ENCODE peak calls at places on chromosomes 2 and 18, in nine cellular contexts. One of them, this sample, is unnamed.

GRCh38 chr2:126880825-126881224 is 17.9 kb upstream of the TEX51 start:
- DNase-seq in neural progenitor cell: no peak
- DNase-seq in A549: no peak
- DNase-seq in K562: no peak
- DNase-seq in WERI-Rb-1: no peak
- DNase-seq in left ventricle myocardium inferior: no peak
- DNase-seq in H9: no peak
- DNase-seq in GM23248: no peak
- DNase-seq in aorta: no peak
- DNase-seq in this sample: no peak

GRCh38 chr2:55160422-55160821 is 71.7 kb downstream of the CLHC1 start:
- DNase-seq in neural progenitor cell: no peak
- DNase-seq in A549: no peak
- DNase-seq in K562: no peak
- DNase-seq in WERI-Rb-1: no peak
- DNase-seq in left ventricle myocardium inferior: no peak
- DNase-seq in H9: no peak
- DNase-seq in GM23248: no peak
- DNase-seq in aorta: no peak
- DNase-seq in this sample: no peak

GRCh38 chr18:55779461-55779710 is 191.4 kb upstream of the TCF4 start:
- DNase-seq in neural progenitor cell: no peak
- DNase-seq in A549: no peak
- DNase-seq in K562: no peak
- DNase-seq in WERI-Rb-1: no peak
- DNase-seq in left ventricle myocardium inferior: peak
- DNase-seq in H9: no peak
- DNase-seq in GM23248: peak
- DNase-seq in aorta: no peak
- DNase-seq in this sample: no peak

GRCh38 chr2:20977497-20977896 is 66.4 kb downstream of the APOB start:
- DNase-seq in neural progenitor cell: no peak
- DNase-seq in A549: no peak
- DNase-seq in K562: no peak
- DNase-seq in WERI-Rb-1: no peak
- DNase-seq in left ventricle myocardium inferior: no peak
- DNase-seq in H9: no peak
- DNase-seq in GM23248: no peak
- DNase-seq in aorta: no peak
- DNase-seq in this sample: no peak

GRCh38 chr2:210540471-210541257 is 15.7 kb upstream of the CPS1 start:
- DNase-seq in neural progenitor cell: no peak
- DNase-seq in A549: no peak
- DNase-seq in K562: no peak
- DNase-seq in WERI-Rb-1: no peak
- DNase-seq in left ventricle myocardium inferior: no peak
- DNase-seq in H9: no peak
- DNase-seq in GM23248: peak
- DNase-seq in aorta: no peak
- DNase-seq in this sample: no peak

GRCh38 chr2:238945433-238946150 is 97.7 kb downstream of the TWIST2 start:
- DNase-seq in neural progenitor cell: peak
- DNase-seq in A549: peak
- DNase-seq in K562: peak
- DNase-seq in WERI-Rb-1: no peak
- DNase-seq in left ventricle myocardium inferior: peak
- DNase-seq in H9: peak
- DNase-seq in GM23248: peak
- DNase-seq in aorta: peak
- DNase-seq in this sample: no peak

GRCh38 chr2:133633851-133634250 is 65.6 kb upstream of the NCKAP5 start:
- DNase-seq in neural progenitor cell: no peak
- DNase-seq in A549: no peak
- DNase-seq in K562: no peak
- DNase-seq in WERI-Rb-1: no peak
- DNase-seq in left ventricle myocardium inferior: no peak
- DNase-seq in H9: no peak
- DNase-seq in GM23248: peak
- DNase-seq in aorta: no peak
- DNase-seq in this sample: no peak

GRCh38 chr18:48951448-48952286 is 902 bp upstream of the SMAD7 start:
- DNase-seq in neural progenitor cell: peak
- DNase-seq in A549: peak
- DNase-seq in K562: peak
- DNase-seq in WERI-Rb-1: peak
- DNase-seq in left ventricle myocardium inferior: peak
- DNase-seq in H9: peak
- DNase-seq in GM23248: peak
- DNase-seq in aorta: peak
- DNase-seq in this sample: peak

GRCh38 chr2:108564510-108564909 is 30.2 kb downstream of the LIMS1 start:
- DNase-seq in neural progenitor cell: no peak
- DNase-seq in A549: no peak
- DNase-seq in K562: no peak
- DNase-seq in WERI-Rb-1: no peak
- DNase-seq in left ventricle myocardium inferior: no peak
- DNase-seq in H9: no peak
- DNase-seq in GM23248: no peak
- DNase-seq in aorta: no peak
- DNase-seq in this sample: no peak

GRCh38 chr2:234288974-234289455 is 207.9 kb downstream of the ARL4C start:
- DNase-seq in neural progenitor cell: peak
- DNase-seq in A549: peak
- DNase-seq in K562: peak
- DNase-seq in WERI-Rb-1: peak
- DNase-seq in left ventricle myocardium inferior: peak
- DNase-seq in H9: peak
- DNase-seq in GM23248: peak
- DNase-seq in aorta: peak
- DNase-seq in this sample: peak

GRCh38 chr2:232387451-232388171 is 9.1 kb downstream of the ALPP start:
- DNase-seq in neural progenitor cell: no peak
- DNase-seq in A549: no peak
- DNase-seq in K562: no peak
- DNase-seq in WERI-Rb-1: no peak
- DNase-seq in left ventricle myocardium inferior: no peak
- DNase-seq in H9: peak
- DNase-seq in GM23248: peak
- DNase-seq in aorta: peak
- DNase-seq in this sample: no peak

GRCh38 chr2:39604875-39605274 is 60.8 kb upstream of the TMEM178A start:
- DNase-seq in neural progenitor cell: no peak
- DNase-seq in A549: no peak
- DNase-seq in K562: no peak
- DNase-seq in WERI-Rb-1: no peak
- DNase-seq in left ventricle myocardium inferior: no peak
- DNase-seq in H9: no peak
- DNase-seq in GM23248: no peak
- DNase-seq in aorta: no peak
- DNase-seq in this sample: no peak

GRCh38 chr18:31835528-31836138 is 75.0 kb upstream of the SLC25A52 start:
- DNase-seq in neural progenitor cell: no peak
- DNase-seq in A549: no peak
- DNase-seq in K562: no peak
- DNase-seq in WERI-Rb-1: no peak
- DNase-seq in left ventricle myocardium inferior: no peak
- DNase-seq in H9: no peak
- DNase-seq in GM23248: peak
- DNase-seq in aorta: no peak
- DNase-seq in this sample: no peak

GRCh38 chr2:31483246-31483645 is 68.7 kb upstream of the XDH start:
- DNase-seq in neural progenitor cell: no peak
- DNase-seq in A549: no peak
- DNase-seq in K562: no peak
- DNase-seq in WERI-Rb-1: no peak
- DNase-seq in left ventricle myocardium inferior: no peak
- DNase-seq in H9: no peak
- DNase-seq in GM23248: no peak
- DNase-seq in aorta: no peak
- DNase-seq in this sample: no peak

GRCh38 chr2:226740039-226740648 is 59.5 kb downstream of the IRS1 start:
- DNase-seq in neural progenitor cell: no peak
- DNase-seq in A549: no peak
- DNase-seq in K562: no peak
- DNase-seq in WERI-Rb-1: no peak
- DNase-seq in left ventricle myocardium inferior: no peak
- DNase-seq in H9: no peak
- DNase-seq in GM23248: no peak
- DNase-seq in aorta: no peak
- DNase-seq in this sample: no peak
- H3K27ac ChIP-seq in neural progenitor cell: no peak
- H3K27ac ChIP-seq in A549: no peak
- H3K27ac ChIP-seq in K562: no peak
- H3K27ac ChIP-seq in WERI-Rb-1: no peak
- H3K27ac ChIP-seq in left ventricle myocardium inferior: peak
- H3K27ac ChIP-seq in H9: no peak
- H3K27ac ChIP-seq in GM23248: no peak
- H3K27ac ChIP-seq in aorta: no peak
- H3K27ac ChIP-seq in this sample: no peak

DNA sequence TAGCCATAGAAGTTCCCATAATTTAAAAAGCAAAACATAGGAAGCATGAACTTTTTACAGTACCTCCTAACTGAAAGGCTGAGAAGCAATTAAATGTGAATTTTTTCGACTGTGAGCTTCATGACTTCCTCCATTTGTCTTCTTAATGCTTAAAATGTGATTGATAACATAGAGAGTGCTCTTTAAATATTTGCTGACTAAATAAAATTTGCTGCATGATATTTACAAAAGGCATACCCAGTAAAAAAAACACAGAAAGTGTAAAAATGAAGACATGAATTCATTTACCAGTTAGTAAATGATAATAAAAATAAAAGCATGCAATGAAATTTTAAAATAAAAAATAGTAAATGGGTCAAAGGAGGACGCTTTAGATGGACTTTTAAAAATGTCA is 21.9 kb downstream of the STAT4 start:
- DNase-seq in neural progenitor cell: no peak
- DNase-seq in A549: no peak
- DNase-seq in K562: no peak
- DNase-seq in WERI-Rb-1: no peak
- DNase-seq in left ventricle myocardium inferior: no peak
- DNase-seq in H9: no peak
- DNase-seq in GM23248: no peak
- DNase-seq in aorta: no peak
- DNase-seq in this sample: no peak
- H3K27ac ChIP-seq in neural progenitor cell: no peak
- H3K27ac ChIP-seq in A549: no peak
- H3K27ac ChIP-seq in K562: no peak
- H3K27ac ChIP-seq in WERI-Rb-1: no peak
- H3K27ac ChIP-seq in left ventricle myocardium inferior: no peak
- H3K27ac ChIP-seq in H9: no peak
- H3K27ac ChIP-seq in GM23248: no peak
- H3K27ac ChIP-seq in aorta: no peak
- H3K27ac ChIP-seq in this sample: no peak

GRCh38 chr2:12686708-12687107 is 30.0 kb upstream of the TRIB2 start:
- DNase-seq in neural progenitor cell: no peak
- DNase-seq in A549: no peak
- DNase-seq in K562: no peak
- DNase-seq in WERI-Rb-1: no peak
- DNase-seq in left ventricle myocardium inferior: no peak
- DNase-seq in H9: no peak
- DNase-seq in GM23248: peak
- DNase-seq in aorta: no peak
- DNase-seq in this sample: no peak
- H3K27ac ChIP-seq in neural progenitor cell: no peak
- H3K27ac ChIP-seq in A549: no peak
- H3K27ac ChIP-seq in K562: no peak
- H3K27ac ChIP-seq in WERI-Rb-1: peak
- H3K27ac ChIP-seq in left ventricle myocardium inferior: peak
- H3K27ac ChIP-seq in H9: no peak
- H3K27ac ChIP-seq in GM23248: no peak
- H3K27ac ChIP-seq in aorta: no peak
- H3K27ac ChIP-seq in this sample: no peak

DNA sequence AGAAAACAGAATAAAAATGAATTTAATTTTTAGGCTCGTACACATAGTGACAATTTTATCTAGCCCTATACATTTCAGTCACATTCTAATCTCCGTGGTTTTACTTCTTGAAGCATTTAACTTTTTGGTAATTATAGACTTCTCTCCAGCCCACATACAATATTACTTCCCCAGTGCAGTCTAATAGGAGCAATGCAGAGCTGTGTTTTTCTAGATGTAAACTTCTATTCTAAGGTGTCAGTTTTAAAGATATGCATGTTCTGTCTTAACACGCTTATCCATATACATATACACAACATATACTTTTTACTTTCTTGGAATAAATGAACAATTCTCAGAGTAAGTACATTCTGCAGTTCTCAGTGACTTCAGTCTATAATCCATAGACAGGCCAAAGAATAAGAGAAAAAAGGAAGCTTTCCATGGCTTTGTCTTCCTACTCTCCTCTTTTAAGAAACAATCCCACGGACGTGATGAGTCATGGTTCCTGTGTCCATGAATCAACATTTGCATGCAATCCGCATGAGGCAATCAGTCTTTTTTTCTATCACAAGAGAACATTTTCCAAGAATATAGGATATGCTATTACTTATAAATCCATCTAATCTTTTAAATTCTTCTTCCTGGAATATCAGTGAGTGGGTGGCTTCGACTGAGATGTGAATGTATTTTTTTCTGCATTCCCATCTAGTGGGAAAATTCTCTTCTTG is 42.8 kb downstream of the CCDC102B start:
- DNase-seq in neural progenitor cell: peak
- DNase-seq in A549: peak
- DNase-seq in K562: no peak
- DNase-seq in WERI-Rb-1: no peak
- DNase-seq in left ventricle myocardium inferior: no peak
- DNase-seq in H9: no peak
- DNase-seq in GM23248: peak
- DNase-seq in aorta: no peak
- DNase-seq in this sample: no peak
- H3K27ac ChIP-seq in neural progenitor cell: no peak
- H3K27ac ChIP-seq in A549: no peak
- H3K27ac ChIP-seq in K562: no peak
- H3K27ac ChIP-seq in WERI-Rb-1: no peak
- H3K27ac ChIP-seq in left ventricle myocardium inferior: peak
- H3K27ac ChIP-seq in H9: no peak
- H3K27ac ChIP-seq in GM23248: peak
- H3K27ac ChIP-seq in aorta: no peak
- H3K27ac ChIP-seq in this sample: no peak

GRCh38 chr18:13165636-13166423 is 52.7 kb upstream of the LDLRAD4 start:
- DNase-seq in neural progenitor cell: peak
- DNase-seq in A549: no peak
- DNase-seq in K562: no peak
- DNase-seq in WERI-Rb-1: peak
- DNase-seq in left ventricle myocardium inferior: no peak
- DNase-seq in H9: peak
- DNase-seq in GM23248: no peak
- DNase-seq in aorta: no peak
- DNase-seq in this sample: no peak
- H3K27ac ChIP-seq in neural progenitor cell: no peak
- H3K27ac ChIP-seq in A549: no peak
- H3K27ac ChIP-seq in K562: no peak
- H3K27ac ChIP-seq in WERI-Rb-1: peak
- H3K27ac ChIP-seq in left ventricle myocardium inferior: no peak
- H3K27ac ChIP-seq in H9: no peak
- H3K27ac ChIP-seq in GM23248: no peak
- H3K27ac ChIP-seq in aorta: no peak
- H3K27ac ChIP-seq in this sample: no peak

GRCh38 chr2:224801360-224801759 is 85.2 kb upstream of the CCDC195 start:
- DNase-seq in neural progenitor cell: no peak
- DNase-seq in A549: no peak
- DNase-seq in K562: no peak
- DNase-seq in WERI-Rb-1: no peak
- DNase-seq in left ventricle myocardium inferior: no peak
- DNase-seq in H9: no peak
- DNase-seq in GM23248: no peak
- DNase-seq in aorta: no peak
- DNase-seq in this sample: no peak
- H3K27ac ChIP-seq in neural progenitor cell: no peak
- H3K27ac ChIP-seq in A549: no peak
- H3K27ac ChIP-seq in K562: no peak
- H3K27ac ChIP-seq in WERI-Rb-1: no peak
- H3K27ac ChIP-seq in left ventricle myocardium inferior: no peak
- H3K27ac ChIP-seq in H9: no peak
- H3K27ac ChIP-seq in GM23248: no peak
- H3K27ac ChIP-seq in aorta: no peak
- H3K27ac ChIP-seq in this sample: no peak

This sample was measured in CD4-positive, alpha-beta T cell.